ENCODE peak calls at places on chromosomes 16 and 17, in six cellular contexts. V is tibial artery, I is A549, U is heart right ventricle, C is GM13976, J is mucosa of descending colon. H is an unnamed sample.

GRCh38 chr17:31509095-31509804 is 117.8 kb downstream of the RAB11FIP4 start:
- DNase-seq in U (no peak), I (no peak), C (no peak), V (no peak), J (peak), H (no peak)

GRCh38 chr17:44260296-44260695 is 7.6 kb downstream of the SLC4A1 start:
- DNase-seq in I (no peak), C (no peak), J (no peak), V (no peak), U (no peak), H (no peak)

GRCh38 chr16:30112197-30113030 is 923 bp downstream of the GDPD3 start:
- DNase-seq in J (peak), U (peak), V (peak), C (peak), I (peak), H (peak)

GRCh38 chr17:38750312-38751121 is 2.0 kb upstream of the PSMB3 start:
- DNase-seq in V (no peak), C (no peak), I (peak), U (no peak), J (peak), H (no peak)

GRCh38 chr16:80720759-80721470 is 83.5 kb downstream of the CDYL2 start:
- DNase-seq in C (peak), U (no peak), J (no peak), I (no peak), V (no peak), H (no peak)

GRCh38 chr16:85593503-85594195 is 19.5 kb upstream of the GSE1 start:
- DNase-seq in V (no peak), U (no peak), J (no peak), I (no peak), C (no peak), H (no peak)

GRCh38 chr17:55295411-55296170 is 30.8 kb downstream of the HLF start:
- DNase-seq in C (peak), U (no peak), J (peak), I (peak), V (peak), H (peak)

GRCh38 chr17:67186782-67187181 is 58.2 kb downstream of the HELZ start:
- DNase-seq in J (no peak), C (no peak), U (no peak), V (no peak), I (no peak), H (no peak)

GRCh38 chr17:56594528-56595418 is 1.3 kb downstream of the NOG start:
- DNase-seq in I (peak), V (no peak), U (no peak), C (peak), J (no peak), H (no peak)

GRCh38 chr16:8936421-8936820 is 27.3 kb downstream of the USP7 start:
- DNase-seq in J (peak), U (no peak), V (no peak), C (peak), I (peak), H (no peak)

GRCh38 chr16:67966549-67967182 is 1.8 kb downstream of the SLC12A4 start:
- DNase-seq in C (no peak), J (no peak), V (no peak), I (peak), U (peak), H (no peak)

GRCh38 chr16:67964477-67965131 is 3.8 kb downstream of the SLC12A4 start:
- DNase-seq in U (no peak), I (no peak), V (no peak), J (no peak), C (no peak), H (no peak)

GRCh38 chr16:67967183-67967955 is 1.1 kb downstream of the SLC12A4 start:
- DNase-seq in V (no peak), I (no peak), U (no peak), J (no peak), C (no peak), H (no peak)

GRCh38 chr16:67967956-67968439 is 439 bp downstream of the SLC12A4 start:
- DNase-seq in V (no peak), I (no peak), J (peak), U (peak), C (peak), H (no peak)

GRCh38 chr16:67965668-67966548 is 2.5 kb downstream of the SLC12A4 start:
- DNase-seq in C (no peak), I (no peak), U (no peak), V (no peak), J (no peak), H (no peak)
- TF ChIP-seq CTCF in C (no peak), I (no peak), U (no peak), V (no peak), J (no peak), H (no peak)

DNA sequence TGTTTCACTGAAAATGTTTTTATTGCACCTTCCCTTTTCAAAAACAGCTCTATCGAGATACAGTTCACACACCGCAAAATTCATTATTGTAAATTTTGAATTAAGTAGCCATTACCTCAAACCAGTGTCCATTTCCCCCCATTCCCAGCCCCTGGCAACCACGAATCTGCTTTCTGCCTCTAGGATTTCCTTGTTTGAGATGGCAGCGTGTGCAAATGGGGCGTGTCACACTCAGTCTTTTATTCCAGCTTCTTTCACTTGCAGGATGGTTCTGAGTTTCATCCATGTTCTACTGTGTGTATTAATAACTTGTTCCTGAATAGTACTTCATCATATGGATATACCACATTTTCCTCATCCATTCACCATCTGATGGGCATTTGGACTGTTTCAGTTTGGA is 14.8 kb downstream of the ACSF3 start:
- DNase-seq in J (peak), V (no peak), U (no peak), I (no peak), C (no peak), H (no peak)
- TF ChIP-seq CTCF in J (no peak), V (no peak), U (no peak), I (no peak), C (no peak), H (no peak)

DNA sequence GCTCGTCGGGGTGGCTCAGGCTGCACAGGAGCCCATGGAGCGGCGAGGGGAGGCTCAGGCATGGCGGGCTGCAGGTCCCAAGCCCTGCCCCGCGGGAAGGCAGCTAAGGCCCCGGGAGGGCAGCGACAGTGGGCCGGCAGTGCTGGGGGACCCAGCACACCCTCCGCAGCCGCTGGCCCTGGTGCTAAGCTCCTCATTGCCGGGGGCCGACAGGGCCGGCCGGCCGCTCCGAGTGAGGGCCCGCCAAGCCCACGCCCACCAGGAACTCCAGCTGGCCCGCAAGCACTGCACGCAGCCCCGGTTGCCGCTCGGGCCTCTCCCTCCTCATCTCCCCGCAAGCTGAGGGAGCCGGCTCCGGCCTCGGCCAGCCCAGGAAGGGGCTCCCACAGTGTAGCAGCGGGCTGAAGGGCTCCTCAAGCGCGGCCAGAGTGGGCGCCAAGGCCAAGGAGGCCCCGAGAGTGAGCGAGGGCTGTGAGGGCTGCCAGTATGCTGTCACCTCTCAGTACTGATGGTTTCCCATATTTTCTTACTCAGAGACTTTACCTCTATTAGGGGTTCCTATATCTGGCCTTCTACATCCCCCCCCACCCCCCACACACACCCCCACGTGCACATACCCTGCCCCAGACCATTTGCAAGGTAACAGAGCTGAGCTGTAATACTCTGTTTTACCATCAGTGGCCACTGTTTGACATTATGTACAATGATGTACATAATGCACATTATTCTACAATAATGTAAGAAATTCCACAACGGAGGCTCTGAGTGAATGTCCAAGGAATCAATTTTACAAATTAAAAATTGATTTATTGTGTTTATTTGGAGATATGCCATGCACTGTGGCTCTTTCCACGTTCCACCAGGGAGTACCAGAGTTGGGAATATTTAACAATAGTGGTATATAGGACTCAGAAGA is 3.7 kb upstream of the VAT1L start:
- DNase-seq in J (no peak), I (no peak), U (no peak), V (no peak), C (peak), H (no peak)
- TF ChIP-seq CTCF in J (no peak), I (no peak), U (no peak), V (peak), C (no peak), H (no peak)

GRCh38 chr17:63402808-63403207 is 43.3 kb downstream of the CYB561 start:
- DNase-seq in V (no peak), C (no peak), U (no peak), J (no peak), I (no peak), H (no peak)

GRCh38 chr17:63406689-63407330 is 39.3 kb downstream of the CYB561 start:
- DNase-seq in U (no peak), C (peak), V (peak), J (no peak), I (peak), H (peak)

GRCh38 chr17:63407741-63408330 is 38.3 kb downstream of the CYB561 start:
- DNase-seq in J (no peak), C (no peak), V (no peak), I (no peak), U (no peak), H (no peak)

GRCh38 chr17:63405020-63405419 is 41.1 kb downstream of the CYB561 start:
- DNase-seq in U (no peak), V (no peak), J (no peak), C (no peak), I (no peak), H (no peak)

GRCh38 chr17:63405741-63406261 is 40.3 kb downstream of the CYB561 start:
- DNase-seq in U (no peak), V (no peak), I (peak), C (peak), J (no peak), H (no peak)
- TF ChIP-seq CTCF in U (peak), V (peak), I (peak), C (peak), J (peak), H (peak)

H was measured in sigmoid colon.